ENCODE peak calls at places on chromosomes 11 and 22, in four cellular contexts. V, X, O and S are unnamed samples.

GRCh38 chr22:39728236-39728860 is 157.8 kb downstream of the CACNA1I start:
- DNase-seq in V (no peak), X (no peak), O (no peak), S (no peak)

GRCh38 chr11:112227002-112227401 is 774 bp downstream of the PTS start:
- DNase-seq in V (peak; percentile 53), X (no peak), O (no peak), S (peak; percentile 52)

GRCh38 chr11:34327804-34328631 is 29.8 kb downstream of the ABTB2 start:
- DNase-seq in V (no peak), X (no peak), O (no peak), S (peak; percentile 31)

GRCh38 chr11:64877390-64878222 is 815 bp downstream of the EHD1 start:
- DNase-seq in V (peak; percentile 46), X (no peak), O (no peak), S (no peak)

GRCh38 chr22:30080805-30081204 is 541 bp downstream of the HORMAD2 start:
- DNase-seq in V (no peak), X (no peak), O (no peak), S (no peak)

GRCh38 chr22:38631724-38632123 is 24.5 kb downstream of the FAM227A start:
- DNase-seq in V (no peak), X (no peak), O (no peak), S (no peak)

GRCh38 chr22:29641781-29642355 is 38.4 kb downstream of the NF2 start:
- DNase-seq in V (no peak), X (no peak), O (no peak), S (no peak)

GRCh38 chr11:74742070-74742469 is 6.6 kb upstream of the RNF169 start:
- DNase-seq in V (no peak), X (no peak), O (no peak), S (no peak)

GRCh38 chr11:70716986-70717775 is 318.9 kb downstream of the CTTN start:
- DNase-seq in V (no peak), X (no peak), O (no peak), S (no peak)

GRCh38 chr11:62452261-62452660 is 33.4 kb downstream of the SCGB1A1 start:
- DNase-seq in V (no peak), X (no peak), O (no peak), S (no peak)

GRCh38 chr11:17473071-17473744 is 3.4 kb downstream of the ABCC8 start:
- DNase-seq in V (no peak), X (peak; percentile 69), O (no peak), S (no peak)

GRCh38 chr11:69372589-69373250 is 78.8 kb downstream of the MYEOV start:
- DNase-seq in V (no peak), X (no peak), O (no peak), S (no peak)

GRCh38 chr22:42811510-42811909 is 45.6 kb downstream of the ARFGAP3 start:
- DNase-seq in V (no peak), X (no peak), O (no peak), S (no peak)

GRCh38 chr11:119728226-119728626 is 774 bp downstream of the NECTIN1 start:
- DNase-seq in V (no peak), X (no peak), O (no peak), S (no peak)